ENCODE peak calls at places on chromosomes 7 and 10, in eight cellular contexts. W, D, Z, P, R, X, S and G are unnamed samples.

GRCh38 chr7:141362580-141363435 is 188.4 kb upstream of the AGK start:
- DNase-seq in W (no peak), P (no peak), X (peak; percentile 44), Z (no peak), S (no peak), D (no peak), R (peak; percentile 29), G (no peak)

GRCh38 chr7:26090927-26091519 is 61.0 kb upstream of the NFE2L3 start:
- DNase-seq in S (no peak), R (peak; percentile 74), X (peak; percentile 83), P (no peak), W (no peak), D (peak; percentile 31), Z (no peak), G (peak; percentile 50)

GRCh38 chr10:90579602-90580242 is 278.1 kb downstream of the HTR7 start:
- DNase-seq in D (no peak), X (peak; percentile 13), Z (no peak), R (peak; percentile 52), W (no peak), S (no peak), P (no peak), G (peak; percentile 13)

GRCh38 chr7:66905689-66906088 is 15.3 kb upstream of the TMEM248 start:
- DNase-seq in D (no peak), P (no peak), R (no peak), W (no peak), S (no peak), X (no peak), Z (no peak), G (peak; percentile 25)

GRCh38 chr10:88728107-88728763 is 22.2 kb downstream of the LIPK start:
- DNase-seq in Z (no peak), X (no peak), W (no peak), P (no peak), D (peak; percentile 66), S (no peak), R (no peak), G (no peak)

GRCh38 chr7:80089341-80089740 is 45.3 kb upstream of the GNAI1 start:
- DNase-seq in P (no peak), S (no peak), Z (no peak), X (peak; percentile 35), D (no peak), W (no peak), R (peak; percentile 55), G (no peak)

GRCh38 chr7:22730921-22731654 is 4.1 kb downstream of the IL6 start:
- DNase-seq in R (peak; percentile 76), X (peak; percentile 91), P (no peak), W (no peak), Z (no peak), D (no peak), S (no peak), G (no peak)

GRCh38 chr10:46284286-46285229 is 2.2 kb upstream of the ANTXRL start:
- DNase-seq in X (peak; percentile 89), Z (peak; percentile 77), D (peak; percentile 73), S (peak; percentile 62), R (peak; percentile 34), W (peak; percentile 86), P (peak; percentile 78), G (peak; percentile 92)

GRCh38 chr7:100516135-100516812 is 22.7 kb upstream of the AGFG2 start:
- DNase-seq in X (peak; percentile 84), S (peak; percentile 47), D (no peak), W (no peak), P (no peak), Z (no peak), R (peak; percentile 87), G (peak; percentile 33)

GRCh38 chr7:64965594-64965993 is 25.2 kb downstream of the ZNF117 start:
- DNase-seq in Z (no peak), S (no peak), D (no peak), W (no peak), X (no peak), R (no peak), P (no peak), G (no peak)
- H3K4me3 ChIP-seq in Z (no peak overlapping the region), S (no peak overlapping the region), D (no peak overlapping the region), W (no peak overlapping the region), X (no peak overlapping the region), R (no peak overlapping the region), P (no peak overlapping the region), G (no peak overlapping the region)

DNA sequence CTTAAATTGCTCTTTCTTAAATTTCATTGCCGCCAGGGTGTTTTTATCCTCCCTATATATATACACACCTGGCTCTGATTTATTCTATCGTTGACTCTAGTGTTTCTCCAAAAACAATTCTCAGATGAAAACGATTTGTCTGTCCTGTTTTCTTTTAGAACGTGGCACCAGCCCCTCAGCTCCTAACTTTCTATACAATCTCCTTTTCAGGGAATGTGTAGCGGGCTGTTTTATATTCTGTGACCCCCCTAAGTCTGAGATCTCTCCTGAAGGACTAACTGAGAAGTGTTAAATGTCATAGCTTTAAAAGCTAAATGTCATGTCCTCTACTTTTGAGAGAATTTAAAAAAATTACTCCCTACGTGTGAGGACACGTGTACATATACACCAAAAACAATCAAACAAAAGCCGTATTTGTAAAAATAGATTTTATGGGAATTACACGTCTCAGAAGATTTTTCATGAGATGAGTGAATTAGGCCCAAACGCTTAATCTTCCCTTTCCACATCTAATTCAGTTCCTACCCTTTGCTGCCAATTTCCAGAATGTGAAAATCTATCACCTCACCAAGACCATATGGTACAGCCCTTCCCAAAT is 791 bp upstream of the CTTNBP2 start:
- DNase-seq in X (no peak), R (no peak), P (no peak), Z (no peak), S (no peak), D (no peak), W (no peak), G (no peak)
- H3K4me3 ChIP-seq in X (peak overlapping the region; percentile 90), R (peak overlapping the region; percentile 68), P (no peak overlapping the region), Z (peak overlapping the region; percentile 64), S (peak overlapping the region; percentile 68), D (no peak overlapping the region), W (peak overlapping the region; percentile 72), G (no peak overlapping the region)

DNA sequence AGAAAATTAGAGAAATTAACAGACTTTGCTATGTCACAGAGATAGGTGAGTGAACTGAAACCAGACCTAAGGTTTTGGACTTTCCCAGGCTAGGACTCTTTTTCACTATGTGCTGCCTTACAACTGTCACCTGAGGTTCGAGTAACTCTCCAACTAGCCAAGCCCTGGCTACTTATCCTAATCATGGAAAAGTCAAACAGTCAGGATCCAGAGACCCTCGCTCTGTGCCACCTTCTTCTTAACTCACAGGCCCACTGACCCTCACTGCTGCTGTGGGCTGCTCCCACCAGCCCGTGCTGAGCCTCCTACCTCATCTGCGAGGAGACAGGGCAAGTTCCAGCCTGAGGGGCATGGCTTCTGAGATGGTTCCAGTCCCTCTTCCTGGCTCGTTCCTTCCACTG is 211.4 kb upstream of the KLF14 start:
- DNase-seq in Z (no peak), R (no peak), S (no peak), D (no peak), X (no peak), W (no peak), P (no peak), G (no peak)
- H3K4me3 ChIP-seq in Z (no peak overlapping the region), R (no peak overlapping the region), S (no peak overlapping the region), D (no peak overlapping the region), X (no peak overlapping the region), W (no peak overlapping the region), P (peak overlapping the region; percentile 95), G (no peak overlapping the region)

GRCh38 chr7:99126921-99127553 is 16.9 kb downstream of the SMURF1 start:
- DNase-seq in D (peak; percentile 80), W (no peak), S (no peak), R (no peak), P (no peak), Z (no peak), X (no peak), G (no peak)
- H3K4me3 ChIP-seq in D (no peak overlapping the region), W (no peak overlapping the region), S (no peak overlapping the region), R (no peak overlapping the region), P (no peak overlapping the region), Z (no peak overlapping the region), X (peak overlapping the region; percentile 66), G (no peak overlapping the region)

GRCh38 chr10:71771821-71772617 is 1.3 kb downstream of the VSIR start:
- DNase-seq in R (peak; percentile 66), D (peak; percentile 41), X (peak; percentile 89), P (peak; percentile 44), S (peak; percentile 67), W (peak; percentile 32), Z (no peak), G (peak; percentile 80)
- H3K4me3 ChIP-seq in R (no peak overlapping the region), D (peak overlapping the region; percentile 81), X (peak overlapping the region; percentile 88), P (peak overlapping the region; percentile 98), S (peak overlapping the region; percentile 69), W (no peak overlapping the region), Z (peak overlapping the region; percentile 60), G (peak overlapping the region; percentile 98)

GRCh38 chr7:55078465-55079372 is 59.9 kb downstream of the EGFR start:
- DNase-seq in W (no peak), D (no peak), S (peak; percentile 61), Z (no peak), P (no peak), X (no peak), R (no peak), G (peak; percentile 79)

GRCh38 chr7:55077581-55078410 is 59.0 kb downstream of the EGFR start:
- DNase-seq in P (no peak), X (no peak), S (no peak), D (no peak), Z (no peak), R (no peak), W (peak; percentile 66), G (peak; percentile 97)

GRCh38 chr7:55074008-55074499 is 55.2 kb downstream of the EGFR start:
- DNase-seq in W (no peak), X (peak; percentile 80), R (peak; percentile 79), S (peak; percentile 60), P (peak; percentile 15), Z (no peak), D (no peak), G (peak; percentile 96)

GRCh38 chr7:55073051-55073511 is 54.3 kb downstream of the EGFR start:
- DNase-seq in D (no peak), R (peak; percentile 81), Z (no peak), P (no peak), S (no peak), X (peak; percentile 82), W (no peak), G (peak; percentile 51)

GRCh38 chr7:55075464-55075971 is 56.7 kb downstream of the EGFR start:
- DNase-seq in Z (no peak), D (no peak), W (peak; percentile 38), S (peak; percentile 95), R (no peak), X (peak; percentile 35), P (no peak), G (no peak)
- H3K4me3 ChIP-seq in Z (no peak overlapping the region), D (no peak overlapping the region), W (no peak overlapping the region), S (no peak overlapping the region), R (no peak overlapping the region), X (peak overlapping the region; percentile 47), P (no peak overlapping the region), G (no peak overlapping the region)

DNA sequence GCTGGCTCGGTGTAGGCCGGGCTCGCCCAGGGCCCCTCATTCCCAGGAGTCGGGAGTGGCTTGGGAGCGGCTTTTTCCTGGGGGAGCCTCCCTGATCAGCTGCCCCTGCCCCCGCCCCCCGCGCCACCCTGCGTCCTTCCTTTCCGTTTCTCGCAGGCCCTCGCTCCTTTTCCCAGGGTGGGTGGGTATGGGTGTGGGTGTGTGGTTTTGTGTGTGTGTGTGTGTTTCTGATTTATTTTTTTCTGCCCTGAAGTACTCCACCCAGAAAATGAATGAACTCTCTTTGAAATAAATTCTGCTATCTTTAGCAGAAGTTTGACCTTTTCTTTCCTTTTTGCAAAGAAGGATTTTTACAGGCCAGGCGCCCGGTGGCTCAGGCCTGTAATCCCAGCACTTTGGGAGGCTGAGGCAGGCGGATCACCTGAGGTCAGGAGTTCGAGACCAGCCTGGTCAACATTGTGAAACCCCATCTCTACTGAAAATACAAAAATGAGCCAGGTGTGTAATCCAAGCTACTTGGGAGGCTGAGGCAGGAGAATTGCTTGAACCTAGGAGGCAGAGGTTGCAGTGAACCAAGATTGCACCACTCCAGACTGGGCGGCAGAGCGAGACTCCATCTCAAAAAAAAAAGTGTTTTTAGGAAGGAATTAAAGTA is 30.0 kb upstream of the AP5Z1 start:
- DNase-seq in W (no peak), Z (no peak), X (no peak), R (no peak), S (no peak), P (no peak), D (no peak), G (no peak)
- H3K4me3 ChIP-seq in W (no peak overlapping the region), Z (peak overlapping the region; percentile 15), X (peak overlapping the region; percentile 77), R (peak overlapping the region; percentile 51), S (peak overlapping the region; percentile 41), P (peak overlapping the region; percentile 94), D (peak overlapping the region; percentile 15), G (peak overlapping the region; percentile 36)